ENCODE peak calls at places on chromosome 18, in eight cellular contexts. R is Peyer's patch, U is tibial artery, B is NCI-H1105, J is Ammon's horn, I is amygdala, L is HT1080, N is H9. H is an unnamed sample.

GRCh38 chr18:23479829-23480505 is 23.3 kb upstream of the RMC1 start:
- DNase-seq in U (no peak), L (no peak), B (no peak), N (no peak), I (no peak), R (no peak), J (no peak), H (no peak)

GRCh38 chr18:36381075-36381474 is 83.6 kb downstream of the FHOD3 start:
- DNase-seq in B (no peak), U (no peak), N (no peak), L (no peak), R (no peak), I (no peak), J (peak; percentile 45), H (no peak)

GRCh38 chr18:70535041-70535440 is 246.2 kb downstream of the SOCS6 start:
- DNase-seq in N (no peak), U (no peak), L (no peak), J (no peak), R (no peak), B (no peak), I (no peak), H (no peak)

GRCh38 chr18:21129586-21130216 is 18.1 kb upstream of the ROCK1 start:
- DNase-seq in R (no peak), I (no peak), J (no peak), N (no peak), B (no peak), U (no peak), L (no peak), H (no peak)

GRCh38 chr18:63162271-63163014 is 157.1 kb downstream of the BCL2 start:
- DNase-seq in I (no peak), U (no peak), L (no peak), R (peak; percentile 81), B (no peak), N (no peak), J (no peak), H (peak; percentile 80)

GRCh38 chr18:36594621-36595020 is 234.2 kb downstream of the TPGS2 start:
- DNase-seq in I (no peak), L (no peak), U (no peak), N (no peak), J (no peak), R (no peak), B (no peak), H (no peak)

GRCh38 chr18:75531212-75531850 is 103.8 kb upstream of the SMIM21 start:
- DNase-seq in L (no peak), J (no peak), U (no peak), R (no peak), N (no peak), B (no peak), I (no peak), H (no peak)

GRCh38 chr18:23932385-23933067 is 82.0 kb upstream of the TTC39C start:
- DNase-seq in B (no peak), U (no peak), I (no peak), L (no peak), R (no peak), J (no peak), N (no peak), H (no peak)

GRCh38 chr18:28890796-28891195 is 713.9 kb upstream of the CDH2 start:
- DNase-seq in I (no peak), B (no peak), L (no peak), N (no peak), U (no peak), R (no peak), J (no peak), H (no peak)

GRCh38 chr18:63465059-63465458 is 11.7 kb upstream of the SERPINB5 start:
- DNase-seq in R (no peak), B (no peak), L (no peak), U (no peak), J (no peak), N (no peak), I (no peak), H (no peak)

GRCh38 chr18:25896178-25896780 is 194.1 kb downstream of the SS18 start:
- DNase-seq in L (peak; percentile 31), I (no peak), R (no peak), N (no peak), J (peak; percentile 19), U (no peak), B (peak; percentile 25), H (no peak)

GRCh38 chr18:3481696-3482210 is 31.8 kb downstream of the TGIF1 start:
- DNase-seq in L (peak; percentile 27), I (no peak), U (no peak), J (peak; percentile 22), B (no peak), R (no peak), N (peak; percentile 63), H (no peak)

GRCh38 chr18:79100944-79101343 is 31.8 kb downstream of the ATP9B start:
- DNase-seq in R (no peak), U (no peak), L (no peak), J (no peak), I (no peak), N (no peak), B (no peak), H (no peak)

GRCh38 chr18:44943201-44943881 is 262.7 kb downstream of the SETBP1 start:
- DNase-seq in R (no peak), J (no peak), U (no peak), I (no peak), B (no peak), L (peak; percentile 35), N (peak; percentile 62), H (no peak)

GRCh38 chr18:74734013-74734444 is 136.4 kb downstream of the ZNF407 start:
- DNase-seq in J (no peak), B (no peak), L (no peak), U (no peak), N (no peak), R (no peak), I (no peak), H (no peak)

GRCh38 chr18:11104307-11104706 is 45.1 kb downstream of the PIEZO2 start:
- DNase-seq in U (no peak), L (no peak), I (no peak), R (no peak), J (no peak), N (no peak), B (no peak), H (no peak)

GRCh38 chr18:7844017-7844416 is 276.9 kb downstream of the PTPRM start:
- DNase-seq in L (no peak), B (no peak), U (no peak), J (no peak), R (no peak), I (no peak), N (no peak), H (no peak)

GRCh38 chr18:5463836-5464235 is 80.0 kb downstream of the EPB41L3 start:
- DNase-seq in L (peak; percentile 43), B (no peak), R (no peak), J (no peak), N (no peak), U (no peak), I (no peak), H (no peak)

GRCh38 chr18:77557030-77557429 is 307.4 kb downstream of the GALR1 start:
- DNase-seq in I (no peak), R (no peak), L (no peak), U (no peak), N (no peak), B (no peak), J (no peak), H (no peak)

GRCh38 chr18:63887424-63887823 is at the start of gene SERPINB2:
- DNase-seq in N (no peak), L (peak; percentile 56), R (no peak), J (no peak), B (no peak), I (no peak), U (no peak), H (no peak)

GRCh38 chr18:46148810-46149209 is 44.6 kb downstream of the HAUS1 start:
- DNase-seq in J (peak; percentile 37), R (peak; percentile 39), B (peak; percentile 9), I (no peak), U (peak; percentile 38), L (peak; percentile 74), N (peak; percentile 76), H (no peak)

GRCh38 chr18:37607281-37607680 is 41.7 kb upstream of the CELF4 start:
- DNase-seq in I (no peak), R (no peak), J (no peak), B (no peak), N (no peak), U (no peak), L (no peak), H (no peak)

GRCh38 chr18:79867666-79868065 is 69.9 kb downstream of the KCNG2 start:
- DNase-seq in J (no peak), U (peak; percentile 14), L (no peak), B (no peak), I (no peak), N (no peak), R (no peak), H (no peak)

GRCh38 chr18:48611785-48612480 is 73.1 kb downstream of the CTIF start:
- DNase-seq in U (no peak), L (no peak), B (no peak), R (no peak), I (no peak), N (no peak), J (no peak), H (no peak)

GRCh38 chr18:55413474-55413873 is 174.5 kb downstream of the TCF4 start:
- DNase-seq in J (no peak), B (no peak), N (no peak), U (no peak), R (no peak), I (no peak), L (peak; percentile 70), H (no peak)

GRCh38 chr18:6482198-6482977 is 67.7 kb upstream of the L3MBTL4 start:
- DNase-seq in J (peak; percentile 60), U (peak; percentile 69), L (peak; percentile 67), B (no peak), I (no peak), N (peak; percentile 90), R (no peak), H (no peak)

GRCh38 chr18:36942264-36942663 is 113.3 kb downstream of the KIAA1328 start:
- DNase-seq in N (peak; percentile 30), I (no peak), J (no peak), L (peak; percentile 37), B (no peak), U (no peak), R (no peak), H (no peak)

GRCh38 chr18:1806884-1807615 is 764.3 kb downstream of the METTL4 start:
- DNase-seq in J (no peak), N (no peak), I (no peak), L (no peak), R (no peak), B (no peak), U (no peak), H (no peak)

GRCh38 chr18:59898093-59898492 is 1.7 kb upstream of the PMAIP1 start:
- DNase-seq in N (no peak), I (no peak), R (no peak), B (no peak), U (no peak), J (no peak), L (no peak), H (no peak)

GRCh38 chr18:12638634-12639124 is 19.2 kb downstream of the SPIRE1 start:
- DNase-seq in J (no peak), B (no peak), L (no peak), U (no peak), R (no peak), I (no peak), N (no peak), H (no peak)

GRCh38 chr18:845152-845819 is 33.2 kb upstream of the YES1 start:
- DNase-seq in J (no peak), N (no peak), I (no peak), L (peak; percentile 84), B (no peak), R (no peak), U (no peak), H (no peak)

GRCh38 chr18:43819397-43819796 is 542.1 kb upstream of the SYT4 start:
- DNase-seq in J (no peak), B (no peak), I (no peak), U (no peak), N (no peak), R (no peak), L (no peak), H (no peak)

GRCh38 chr18:8615397-8616025 is 6.3 kb downstream of the RAB12 start:
- DNase-seq in R (no peak), U (peak; percentile 36), I (no peak), L (peak; percentile 85), J (peak; percentile 78), B (no peak), N (no peak), H (no peak)

GRCh38 chr18:46343940-46344372 is 239.8 kb downstream of the HAUS1 start:
- DNase-seq in J (no peak), N (peak; percentile 67), U (peak; percentile 39), R (peak; percentile 39), B (peak; percentile 22), L (peak; percentile 38), I (no peak), H (peak; percentile 40)

H was measured in GM12878.